ENCODE peak calls at places on chromosomes 3 and 15, in five cellular contexts. A, M, G, W and B are unnamed samples.

GRCh38 chr3:129975332-129976090 is 991 bp downstream of the TRH start:
- DNase-seq in A (peak), M (no peak), G (no peak), W (peak), B (peak)

GRCh38 chr15:90114451-90114901 is 12.2 kb upstream of the IDH2 start:
- DNase-seq in A (no peak), M (no peak), G (no peak), W (no peak), B (no peak)

GRCh38 chr15:41411441-41411840 is 5.5 kb upstream of the RTF1 start:
- DNase-seq in A (no peak), M (no peak), G (no peak), W (no peak), B (no peak)

GRCh38 chr15:63045438-63046278 is 3.1 kb downstream of the TPM1 start:
- DNase-seq in A (no peak), M (no peak), G (no peak), W (no peak), B (no peak)

GRCh38 chr3:64037084-64037483 is 13.8 kb upstream of the PSMD6 start:
- DNase-seq in A (no peak), M (no peak), G (no peak), W (no peak), B (no peak)

GRCh38 chr3:87227835-87228144 is 681 bp downstream of the CHMP2B start:
- DNase-seq in A (no peak), M (no peak), G (no peak), W (no peak), B (no peak)

GRCh38 chr3:33940736-33941135 is 142.3 kb downstream of the PDCD6IP start:
- DNase-seq in A (no peak), M (no peak), G (no peak), W (no peak), B (no peak)

GRCh38 chr3:159897331-159898075 is 91.1 kb upstream of the IL12A start:
- DNase-seq in A (no peak), M (no peak), G (no peak), W (no peak), B (no peak)

GRCh38 chr15:56464893-56465520 is at the start of gene MNS1:
- DNase-seq in A (peak), M (peak), G (peak), W (peak), B (peak)

GRCh38 chr3:99313481-99313880 is 324.9 kb upstream of the COL8A1 start:
- DNase-seq in A (no peak), M (no peak), G (no peak), W (no peak), B (no peak)

GRCh38 chr3:136698361-136698760 is 53.8 kb downstream of the STAG1 start:
- DNase-seq in A (no peak), M (no peak), G (no peak), W (no peak), B (no peak)

GRCh38 chr3:42780892-42781700 is 8.0 kb upstream of the CCDC13 start:
- DNase-seq in A (peak), M (no peak), G (no peak), W (no peak), B (peak)

GRCh38 chr15:89724621-89725020 is 26.4 kb downstream of the MESP1 start:
- DNase-seq in A (no peak), M (no peak), G (no peak), W (no peak), B (no peak)

GRCh38 chr3:113193719-113194118 is 17.6 kb upstream of the BOC start:
- DNase-seq in A (no peak), M (no peak), G (no peak), W (no peak), B (no peak)

GRCh38 chr3:141275032-141275422 is 43.4 kb downstream of the PXYLP1 start:
- DNase-seq in A (no peak), M (no peak), G (no peak), W (no peak), B (no peak)

GRCh38 chr15:68354923-68355322 is 77.0 kb downstream of the ITGA11 start:
- DNase-seq in A (no peak), M (no peak), G (peak), W (no peak), B (no peak)

GRCh38 chr3:131540821-131541220 is 38.0 kb upstream of the MRPL3 start:
- DNase-seq in A (no peak), M (no peak), G (no peak), W (no peak), B (no peak)

GRCh38 chr3:77606372-77606771 is 566.5 kb downstream of the ROBO2 start:
- DNase-seq in A (no peak), M (no peak), G (no peak), W (no peak), B (no peak)

GRCh38 chr15:98970799-98971198 is 36.8 kb downstream of the PGPEP1L start:
- DNase-seq in A (no peak), M (no peak), G (peak), W (no peak), B (no peak)

GRCh38 chr15:53811530-53811929 is 52.1 kb upstream of the WDR72 start:
- DNase-seq in A (peak), M (no peak), G (no peak), W (no peak), B (no peak)

GRCh38 chr3:178140491-178140890 is 395.7 kb upstream of the KCNMB2 start:
- DNase-seq in A (peak), M (no peak), G (no peak), W (no peak), B (no peak)

GRCh38 chr3:36097180-36097579 is 283.1 kb upstream of the STAC start:
- DNase-seq in A (no peak), M (no peak), G (no peak), W (no peak), B (no peak)

GRCh38 chr3:169699536-169700050 is 36.1 kb upstream of the MECOM start:
- DNase-seq in A (no peak), M (no peak), G (no peak), W (no peak), B (no peak)

GRCh38 chr3:24598691-24599090 is 104.0 kb upstream of the THRB start:
- DNase-seq in A (no peak), M (no peak), G (no peak), W (no peak), B (no peak)

GRCh38 chr3:104436536-104436935 is 930.2 kb upstream of the ALCAM start:
- DNase-seq in A (no peak), M (no peak), G (no peak), W (no peak), B (no peak)

GRCh38 chr3:123626881-123627280 is 42.0 kb upstream of the HACD2 start:
- DNase-seq in A (no peak), M (no peak), G (no peak), W (no peak), B (no peak)